ENCODE peak calls at places on chromosomes 4 and X, in nine cellular contexts. T, I, V, M, Z, L, Y, D and K are unnamed samples.

GRCh38 chr4:114601304-114602052 is 2.9 kb downstream of the UGT8 start:
- DNase-seq in D (peak; percentile 21), I (no peak), T (peak; percentile 14), L (no peak), V (no peak), M (no peak), Y (no peak), Z (no peak), K (no peak)

GRCh38 chr4:2797188-2797544 is 4.3 kb downstream of the SH3BP2 start:
- DNase-seq in Z (no peak), M (no peak), T (no peak), D (no peak), Y (peak; percentile 0), L (no peak), V (no peak), I (no peak), K (no peak)

GRCh38 chrX:132401935-132402334 is 86.9 kb downstream of the MBNL3 start:
- DNase-seq in T (no peak), D (no peak), I (peak; percentile 3), Z (no peak), M (no peak), L (no peak), V (no peak), Y (no peak), K (no peak)

GRCh38 chr4:21765810-21766407 is 182.7 kb downstream of the KCNIP4 start:
- DNase-seq in Y (peak; percentile 62), M (peak; percentile 9), V (no peak), L (peak; percentile 57), T (peak; percentile 57), Z (no peak), I (peak; percentile 29), D (peak; percentile 8), K (peak; percentile 67)

GRCh38 chrX:42443267-42443666 is 334.7 kb downstream of the PPP1R2C start:
- DNase-seq in L (no peak), T (no peak), D (no peak), V (no peak), Z (no peak), M (no peak), I (no peak), Y (no peak), K (no peak)

GRCh38 chr4:160276785-160277325 is 1174.0 kb downstream of the RAPGEF2 start:
- DNase-seq in M (no peak), L (no peak), I (no peak), Y (no peak), V (no peak), T (no peak), D (no peak), Z (no peak), K (no peak)

GRCh38 chr4:1192493-1193205 is 20.3 kb upstream of the SPON2 start:
- DNase-seq in Y (no peak), T (no peak), I (no peak), M (no peak), L (no peak), D (no peak), V (no peak), Z (no peak), K (no peak)

GRCh38 chr4:166458756-166459155 is 585.7 kb downstream of the TLL1 start:
- DNase-seq in D (no peak), Z (no peak), T (no peak), Y (no peak), M (no peak), I (no peak), L (peak; percentile 3), V (no peak), K (peak; percentile 5)

GRCh38 chr4:53453385-53453784 is 75.9 kb downstream of the FIP1L1 start:
- DNase-seq in D (no peak), T (no peak), V (no peak), L (no peak), M (no peak), Z (no peak), I (peak; percentile 31), Y (no peak), K (no peak)

GRCh38 chrX:48938721-48939416 is 18.5 kb downstream of the OTUD5 start:
- DNase-seq in V (peak; percentile 38), D (peak; percentile 64), L (no peak), M (peak; percentile 83), Z (no peak), Y (no peak), T (no peak), I (no peak), K (no peak)

GRCh38 chrX:20015945-20016617 is 25.2 kb upstream of the BCLAF3 start:
- DNase-seq in D (no peak), Y (peak; percentile 18), Z (no peak), M (no peak), L (no peak), T (no peak), V (no peak), I (peak; percentile 77), K (no peak)

GRCh38 chrX:101655540-101655939 is 4.1 kb downstream of the ARMCX2 start:
- DNase-seq in D (no peak), Z (no peak), Y (no peak), L (no peak), M (no peak), V (no peak), T (no peak), I (no peak), K (no peak)

GRCh38 chrX:49192722-49193328 is 6.7 kb upstream of the PRICKLE3 start:
- DNase-seq in D (no peak), I (no peak), Z (no peak), M (peak; percentile 33), L (no peak), T (no peak), V (no peak), Y (peak; percentile 42), K (no peak)

GRCh38 chr4:56434599-56435000 is 815 bp downstream of the PPAT start:
- DNase-seq in V (no peak), T (no peak), Y (peak; percentile 69), I (peak; percentile 49), Z (no peak), L (peak; percentile 85), D (no peak), M (no peak), K (peak; percentile 82)

GRCh38 chr4:13483142-13484044 is 747 bp downstream of the RAB28 start:
- DNase-seq in V (peak; percentile 2), T (peak; percentile 33), I (peak; percentile 72), L (peak; percentile 89), D (no peak), Z (no peak), Y (peak; percentile 64), M (no peak), K (peak; percentile 81)

GRCh38 chrX:9249452-9249851 is 215.4 kb upstream of the TBL1X start:
- DNase-seq in L (no peak), Y (no peak), V (no peak), T (no peak), D (no peak), I (no peak), Z (no peak), M (no peak), K (peak; percentile 27)

GRCh38 chr4:125244848-125245450 is 69.8 kb upstream of the FAT4 start:
- DNase-seq in T (no peak), D (no peak), Y (peak; percentile 58), V (no peak), M (no peak), Z (no peak), L (peak; percentile 45), I (peak; percentile 30), K (peak; percentile 57)

GRCh38 chr4:55087016-55087929 is 38.1 kb downstream of the KDR start:
- DNase-seq in M (no peak), D (no peak), V (no peak), I (peak; percentile 40), L (no peak), T (no peak), Z (peak; percentile 8), Y (no peak), K (no peak)

GRCh38 chr4:82851902-82852750 is 38.8 kb downstream of the SEC31A start:
- DNase-seq in M (peak; percentile 5), V (no peak), I (peak; percentile 29), L (peak; percentile 63), Z (no peak), D (no peak), Y (peak; percentile 69), T (peak; percentile 11), K (peak; percentile 60)

GRCh38 chr4:22345678-22346077 is 170.2 kb downstream of the ADGRA3 start:
- DNase-seq in Y (no peak), T (peak; percentile 80), L (no peak), M (no peak), V (no peak), I (no peak), Z (no peak), D (no peak), K (no peak)

GRCh38 chr4:14368391-14368790 is 633.9 kb upstream of the CPEB2 start:
- DNase-seq in Y (no peak), D (no peak), Z (no peak), I (no peak), V (no peak), L (no peak), M (no peak), T (no peak), K (no peak)

GRCh38 chrX:51894697-51895336 is 1.4 kb downstream of the MAGED1 start:
- DNase-seq in M (peak; percentile 2), I (peak; percentile 38), L (no peak), D (peak; percentile 42), V (no peak), T (no peak), Y (peak; percentile 40), Z (no peak), K (peak; percentile 38)

GRCh38 chrX:72060196-72060974 is 71.3 kb downstream of the RTL5 start:
- DNase-seq in T (no peak), Z (no peak), Y (peak; percentile 84), M (no peak), D (no peak), V (no peak), I (peak; percentile 1), L (no peak), K (peak; percentile 55)

GRCh38 chr4:173801876-173802713 is 272.1 kb upstream of the HAND2 start:
- DNase-seq in Z (no peak), T (no peak), M (no peak), I (peak; percentile 63), L (no peak), D (no peak), Y (no peak), V (no peak), K (no peak)

GRCh38 chr4:168712316-168712855 is 215.5 kb downstream of the PALLD start:
- DNase-seq in T (no peak), Y (peak; percentile 94), M (no peak), Z (no peak), I (no peak), V (no peak), D (no peak), L (no peak), K (no peak)

GRCh38 chrX:131802836-131803626 is 220.1 kb upstream of the STK26 start:
- DNase-seq in Y (peak; percentile 76), I (no peak), L (no peak), T (no peak), Z (peak; percentile 27), M (peak; percentile 23), V (no peak), D (no peak), K (no peak)

GRCh38 chrX:24465524-24465850 is 401 bp downstream of the PDK3 start:
- DNase-seq in V (no peak), I (no peak), M (no peak), D (no peak), L (no peak), Z (no peak), T (no peak), Y (no peak), K (no peak)

GRCh38 chr4:25863347-25863784 is 578 bp upstream of the SEL1L3 start:
- DNase-seq in T (no peak), Y (no peak), I (no peak), Z (no peak), M (peak; percentile 32), D (no peak), V (no peak), L (no peak), K (peak; percentile 2)

GRCh38 chr4:139734875-139735380 is 69.3 kb downstream of the MGST2 start:
- DNase-seq in M (peak; percentile 74), I (peak; percentile 86), D (no peak), V (peak; percentile 17), T (peak; percentile 74), Z (peak; percentile 60), Y (peak; percentile 95), L (no peak), K (peak; percentile 95)

GRCh38 chr4:37685211-37685725 is 908 bp downstream of the RELL1 start:
- DNase-seq in M (peak; percentile 47), I (peak; percentile 82), Z (no peak), D (no peak), V (peak; percentile 16), Y (peak; percentile 14), T (peak; percentile 22), L (peak; percentile 70), K (peak; percentile 62)

GRCh38 chr4:127291316-127291715 is 341.4 kb upstream of the INTU start:
- DNase-seq in T (no peak), M (no peak), V (no peak), Z (no peak), I (peak; percentile 50), Y (no peak), L (no peak), D (no peak), K (no peak)